ENCODE peak calls at places on chromosomes 6 and 20, in six cellular contexts. One of them, this sample, is unnamed. For H3K27me3, the result is how much of the 10 kb centered on the place peaks cover.

GRCh38 chr6:27501187-27501586 is 28.3 kb upstream of the ZNF184 start:
- DNase-seq in AG04450: no peak
- DNase-seq in ovary: no peak
- DNase-seq in IMR-90: no peak
- DNase-seq in fibroblast of lung: no peak
- DNase-seq in pancreas: no peak
- DNase-seq in this sample: no peak

GRCh38 chr6:35247642-35248231 is 11.8 kb upstream of the ZNF76 start:
- DNase-seq in AG04450: no peak
- DNase-seq in ovary: no peak
- DNase-seq in IMR-90: no peak
- DNase-seq in fibroblast of lung: no peak
- DNase-seq in pancreas: no peak
- DNase-seq in this sample: no peak

GRCh38 chr6:43013020-43013842 is 515 bp downstream of the MEA1 start:
- DNase-seq in AG04450: no peak
- DNase-seq in ovary: no peak
- DNase-seq in IMR-90: peak
- DNase-seq in fibroblast of lung: peak
- DNase-seq in pancreas: peak
- DNase-seq in this sample: no peak

GRCh38 chr20:50668798-50669197 is 22.5 kb downstream of the RIPOR3 start:
- DNase-seq in AG04450: no peak
- DNase-seq in ovary: no peak
- DNase-seq in IMR-90: no peak
- DNase-seq in fibroblast of lung: no peak
- DNase-seq in pancreas: no peak
- DNase-seq in this sample: no peak

GRCh38 chr20:46398963-46399362 is 7.5 kb downstream of the ELMO2 start:
- DNase-seq in AG04450: no peak
- DNase-seq in ovary: no peak
- DNase-seq in IMR-90: no peak
- DNase-seq in fibroblast of lung: no peak
- DNase-seq in pancreas: no peak
- DNase-seq in this sample: no peak

GRCh38 chr6:39080246-39080875 is 31.8 kb downstream of the GLP1R start:
- DNase-seq in AG04450: no peak
- DNase-seq in ovary: no peak
- DNase-seq in IMR-90: no peak
- DNase-seq in fibroblast of lung: no peak
- DNase-seq in pancreas: no peak
- DNase-seq in this sample: no peak

GRCh38 chr20:56796345-56796744 is 167.2 kb downstream of the TFAP2C start:
- DNase-seq in AG04450: no peak
- DNase-seq in ovary: no peak
- DNase-seq in IMR-90: no peak
- DNase-seq in fibroblast of lung: no peak
- DNase-seq in pancreas: no peak
- DNase-seq in this sample: no peak

GRCh38 chr20:38298768-38299288 is 5.1 kb upstream of the BPI start:
- DNase-seq in AG04450: no peak
- DNase-seq in ovary: peak
- DNase-seq in IMR-90: peak
- DNase-seq in fibroblast of lung: peak
- DNase-seq in pancreas: no peak
- DNase-seq in this sample: peak

GRCh38 chr20:37473249-37474000 is 47.6 kb upstream of the NNAT start:
- DNase-seq in AG04450: no peak
- DNase-seq in ovary: no peak
- DNase-seq in IMR-90: no peak
- DNase-seq in fibroblast of lung: no peak
- DNase-seq in pancreas: no peak
- DNase-seq in this sample: no peak

GRCh38 chr20:49123982-49124381 is 64.2 kb downstream of the STAU1 start:
- DNase-seq in AG04450: no peak
- DNase-seq in ovary: no peak
- DNase-seq in IMR-90: no peak
- DNase-seq in fibroblast of lung: no peak
- DNase-seq in pancreas: no peak
- DNase-seq in this sample: no peak

GRCh38 chr6:129940454-129941195 is 77.8 kb upstream of the L3MBTL3 start:
- DNase-seq in AG04450: no peak
- DNase-seq in ovary: no peak
- DNase-seq in IMR-90: no peak
- DNase-seq in fibroblast of lung: no peak
- DNase-seq in pancreas: no peak
- DNase-seq in this sample: no peak

GRCh38 chr6:129938242-129939020 is 77.3 kb upstream of the TMEM244 start:
- DNase-seq in AG04450: no peak
- DNase-seq in ovary: no peak
- DNase-seq in IMR-90: no peak
- DNase-seq in fibroblast of lung: no peak
- DNase-seq in pancreas: no peak
- DNase-seq in this sample: no peak

GRCh38 chr6:129932321-129932720 is 71.2 kb upstream of the TMEM244 start:
- DNase-seq in AG04450: no peak
- DNase-seq in ovary: no peak
- DNase-seq in IMR-90: no peak
- DNase-seq in fibroblast of lung: no peak
- DNase-seq in pancreas: no peak
- DNase-seq in this sample: no peak

GRCh38 chr6:129936329-129937165 is 75.4 kb upstream of the TMEM244 start:
- DNase-seq in AG04450: peak
- DNase-seq in ovary: peak
- DNase-seq in IMR-90: peak
- DNase-seq in fibroblast of lung: peak
- DNase-seq in pancreas: peak
- DNase-seq in this sample: peak
- TF ChIP-seq CTCF in AG04450: peak
- TF ChIP-seq CTCF in ovary: peak
- TF ChIP-seq CTCF in IMR-90: peak
- TF ChIP-seq CTCF in fibroblast of lung: peak
- TF ChIP-seq CTCF in pancreas: no peak
- TF ChIP-seq CTCF in this sample: peak

GRCh38 chr20:63549679-63550282 is 2.2 kb upstream of the SRMS start:
- DNase-seq in AG04450: no peak
- DNase-seq in ovary: no peak
- DNase-seq in IMR-90: no peak
- DNase-seq in fibroblast of lung: no peak
- DNase-seq in pancreas: no peak
- DNase-seq in this sample: no peak

GRCh38 chr20:63547484-63548480 is at the start of gene SRMS:
- DNase-seq in AG04450: no peak
- DNase-seq in ovary: no peak
- DNase-seq in IMR-90: no peak
- DNase-seq in fibroblast of lung: no peak
- DNase-seq in pancreas: no peak
- DNase-seq in this sample: no peak

GRCh38 chr20:63546686-63547483 is 664 bp downstream of the SRMS start:
- DNase-seq in AG04450: no peak
- DNase-seq in ovary: no peak
- DNase-seq in IMR-90: no peak
- DNase-seq in fibroblast of lung: no peak
- DNase-seq in pancreas: no peak
- DNase-seq in this sample: no peak

GRCh38 chr20:63548992-63549391 is 1.4 kb upstream of the SRMS start:
- DNase-seq in AG04450: no peak
- DNase-seq in ovary: no peak
- DNase-seq in IMR-90: no peak
- DNase-seq in fibroblast of lung: no peak
- DNase-seq in pancreas: no peak
- DNase-seq in this sample: no peak

GRCh38 chr20:63548542-63548941 is 993 bp upstream of the SRMS start:
- DNase-seq in AG04450: no peak
- DNase-seq in ovary: no peak
- DNase-seq in IMR-90: no peak
- DNase-seq in fibroblast of lung: no peak
- DNase-seq in pancreas: no peak
- DNase-seq in this sample: no peak
- H3K27me3 ChIP-seq in AG04450: under half
- H3K27me3 ChIP-seq in ovary: under half
- H3K27me3 ChIP-seq in IMR-90: under half
- H3K27me3 ChIP-seq in fibroblast of lung: under half
- H3K27me3 ChIP-seq in pancreas: under half
- H3K27me3 ChIP-seq in this sample: under half

GRCh38 chr6:107132330-107132954 is 17.1 kb upstream of the BEND3 start:
- DNase-seq in AG04450: no peak
- DNase-seq in ovary: peak
- DNase-seq in IMR-90: no peak
- DNase-seq in fibroblast of lung: peak
- DNase-seq in pancreas: no peak
- DNase-seq in this sample: peak
- TF ChIP-seq CTCF in AG04450: peak
- TF ChIP-seq CTCF in ovary: peak
- TF ChIP-seq CTCF in IMR-90: peak
- TF ChIP-seq CTCF in fibroblast of lung: peak
- TF ChIP-seq CTCF in pancreas: peak
- TF ChIP-seq CTCF in this sample: peak

GRCh38 chr20:19969507-19970255 is 47.5 kb upstream of the NAA20 start:
- DNase-seq in AG04450: no peak
- DNase-seq in ovary: no peak
- DNase-seq in IMR-90: no peak
- DNase-seq in fibroblast of lung: no peak
- DNase-seq in pancreas: no peak
- DNase-seq in this sample: no peak

GRCh38 chr20:19970256-19970765 is 46.9 kb upstream of the NAA20 start:
- DNase-seq in AG04450: no peak
- DNase-seq in ovary: no peak
- DNase-seq in IMR-90: no peak
- DNase-seq in fibroblast of lung: no peak
- DNase-seq in pancreas: no peak
- DNase-seq in this sample: no peak

GRCh38 chr20:19969106-19969505 is 48.1 kb upstream of the NAA20 start:
- DNase-seq in AG04450: no peak
- DNase-seq in ovary: no peak
- DNase-seq in IMR-90: no peak
- DNase-seq in fibroblast of lung: no peak
- DNase-seq in pancreas: no peak
- DNase-seq in this sample: no peak

GRCh38 chr20:19968488-19969073 is 48.6 kb upstream of the NAA20 start:
- DNase-seq in AG04450: no peak
- DNase-seq in ovary: no peak
- DNase-seq in IMR-90: no peak
- DNase-seq in fibroblast of lung: no peak
- DNase-seq in pancreas: no peak
- DNase-seq in this sample: no peak

DNA sequence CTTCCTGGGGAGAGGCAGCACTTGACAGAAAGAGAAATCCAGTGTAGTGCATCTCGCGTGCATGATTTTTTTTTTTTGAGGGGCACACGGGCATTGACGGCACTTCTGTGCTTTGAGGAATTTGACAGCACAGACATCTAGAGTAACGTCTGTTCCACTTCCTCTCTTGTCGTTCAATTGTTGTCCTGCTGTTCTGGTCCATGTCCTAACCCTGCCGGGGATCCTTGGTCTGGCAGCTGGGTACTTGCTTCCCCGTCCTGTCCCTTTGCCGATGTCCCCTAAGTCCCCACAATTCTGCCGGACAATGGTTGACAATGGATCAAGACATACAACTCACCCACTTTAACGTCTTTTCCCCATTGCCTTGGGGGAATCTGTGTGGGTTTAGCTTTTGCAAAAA is 46.0 kb upstream of the NAA20 start:
- DNase-seq in AG04450: no peak
- DNase-seq in ovary: no peak
- DNase-seq in IMR-90: no peak
- DNase-seq in fibroblast of lung: no peak
- DNase-seq in pancreas: no peak
- DNase-seq in this sample: no peak
- H3K27me3 ChIP-seq in AG04450: under half
- H3K27me3 ChIP-seq in ovary: under half
- H3K27me3 ChIP-seq in IMR-90: under half
- H3K27me3 ChIP-seq in fibroblast of lung: under half
- H3K27me3 ChIP-seq in pancreas: under half
- H3K27me3 ChIP-seq in this sample: under half

GRCh38 chr6:150203378-150203777 is 60.5 kb downstream of the PPP1R14C start:
- DNase-seq in AG04450: no peak
- DNase-seq in ovary: no peak
- DNase-seq in IMR-90: no peak
- DNase-seq in fibroblast of lung: no peak
- DNase-seq in pancreas: no peak
- DNase-seq in this sample: no peak
- TF ChIP-seq CTCF in AG04450: no peak
- TF ChIP-seq CTCF in ovary: no peak
- TF ChIP-seq CTCF in IMR-90: no peak
- TF ChIP-seq CTCF in fibroblast of lung: no peak
- TF ChIP-seq CTCF in pancreas: no peak
- TF ChIP-seq CTCF in this sample: no peak

GRCh38 chr20:946826-947225 is 30.7 kb upstream of the ANGPT4 start:
- DNase-seq in AG04450: no peak
- DNase-seq in ovary: no peak
- DNase-seq in IMR-90: no peak
- DNase-seq in fibroblast of lung: no peak
- DNase-seq in pancreas: no peak
- DNase-seq in this sample: no peak

GRCh38 chr20:945841-946240 is 29.7 kb upstream of the ANGPT4 start:
- DNase-seq in AG04450: no peak
- DNase-seq in ovary: no peak
- DNase-seq in IMR-90: no peak
- DNase-seq in fibroblast of lung: no peak
- DNase-seq in pancreas: no peak
- DNase-seq in this sample: no peak

GRCh38 chr20:952196-952795 is 36.2 kb upstream of the ANGPT4 start:
- DNase-seq in AG04450: no peak
- DNase-seq in ovary: no peak
- DNase-seq in IMR-90: no peak
- DNase-seq in fibroblast of lung: no peak
- DNase-seq in pancreas: no peak
- DNase-seq in this sample: no peak

GRCh38 chr20:951384-952169 is 35.4 kb upstream of the ANGPT4 start:
- DNase-seq in AG04450: no peak
- DNase-seq in ovary: no peak
- DNase-seq in IMR-90: no peak
- DNase-seq in fibroblast of lung: no peak
- DNase-seq in pancreas: no peak
- DNase-seq in this sample: no peak

GRCh38 chr20:949717-950116 is 33.6 kb upstream of the ANGPT4 start:
- DNase-seq in AG04450: no peak
- DNase-seq in ovary: no peak
- DNase-seq in IMR-90: no peak
- DNase-seq in fibroblast of lung: no peak
- DNase-seq in pancreas: no peak
- DNase-seq in this sample: no peak
- H3K27me3 ChIP-seq in AG04450: under half
- H3K27me3 ChIP-seq in ovary: under half
- H3K27me3 ChIP-seq in IMR-90: under half
- H3K27me3 ChIP-seq in fibroblast of lung: under half
- H3K27me3 ChIP-seq in pancreas: under half
- H3K27me3 ChIP-seq in this sample: under half

DNA sequence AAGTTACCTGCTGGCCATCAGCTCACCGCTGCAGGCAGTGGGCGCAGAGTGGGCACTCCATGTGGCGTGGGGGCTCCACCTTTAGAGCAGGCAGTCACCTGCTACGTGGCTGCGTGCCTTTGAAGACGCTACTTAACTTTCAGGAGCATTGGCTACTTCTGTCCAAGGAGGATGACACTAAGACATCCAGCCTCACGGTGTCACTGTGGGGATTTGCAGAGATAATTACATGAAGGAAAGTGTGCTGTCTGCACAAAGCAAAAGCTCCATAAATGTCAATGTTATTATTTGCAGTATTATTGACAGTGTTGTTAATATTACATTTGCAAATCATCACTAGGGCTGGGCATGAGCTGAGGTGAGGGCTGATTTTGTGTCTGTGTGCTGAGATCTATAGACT is 166.0 kb upstream of the SYNDIG1 start:
- DNase-seq in AG04450: no peak
- DNase-seq in ovary: no peak
- DNase-seq in IMR-90: no peak
- DNase-seq in fibroblast of lung: no peak
- DNase-seq in pancreas: no peak
- DNase-seq in this sample: no peak
- TF ChIP-seq CTCF in AG04450: no peak
- TF ChIP-seq CTCF in ovary: no peak
- TF ChIP-seq CTCF in IMR-90: no peak
- TF ChIP-seq CTCF in fibroblast of lung: no peak
- TF ChIP-seq CTCF in pancreas: no peak
- TF ChIP-seq CTCF in this sample: no peak